ENCODE peak calls at places on chromosomes 12 and 14, in five cellular contexts. L is fibroblast of lung, F is Peyer's patch, P is right lobe of liver, B is brain microvascular endothelial cell. G is an unnamed sample.

GRCh38 chr12:52291267-52291935 is at the start of gene KRT81:
- DNase-seq in B (no peak), L (no peak), P (peak; percentile 18), F (no peak), G (no peak)

GRCh38 chr14:54331516-54331915 is 65.3 kb upstream of the CDKN3 start:
- DNase-seq in L (no peak), F (no peak), P (no peak), B (no peak), G (no peak)

GRCh38 chr14:75274899-75275569 is 3.6 kb upstream of the FOS start:
- DNase-seq in F (peak; percentile 94), B (peak; percentile 72), L (peak; percentile 97), P (peak; percentile 74), G (peak; percentile 71)

GRCh38 chr14:100604709-100605108 is 17.5 kb upstream of the BEGAIN start:
- DNase-seq in P (peak; percentile 32), L (no peak), F (no peak), B (no peak), G (no peak)

GRCh38 chr12:114687269-114687605 is 3.3 kb upstream of the TBX3 start:
- DNase-seq in B (no peak), P (no peak), L (no peak), F (no peak), G (no peak)

GRCh38 chr12:69900720-69901131 is 75.7 kb downstream of the MYRFL start:
- DNase-seq in P (peak; percentile 58), F (peak; percentile 64), B (peak; percentile 66), L (peak; percentile 68), G (peak; percentile 64)

GRCh38 chr14:52834440-52834842 is 43.0 kb upstream of the GNPNAT1 start:
- DNase-seq in P (no peak), L (peak; percentile 91), B (peak; percentile 92), F (no peak), G (peak; percentile 71)

GRCh38 chr12:71476513-71476912 is 36.9 kb downstream of the LGR5 start:
- DNase-seq in L (peak; percentile 53), P (no peak), F (no peak), B (peak; percentile 70), G (peak; percentile 39)

GRCh38 chr14:90572461-90573150 is 175.8 kb downstream of the CALM1 start:
- DNase-seq in B (no peak), P (no peak), F (no peak), L (no peak), G (no peak)

GRCh38 chr12:57046947-57047890 is 2.7 kb downstream of the MYO1A start:
- DNase-seq in P (no peak), L (no peak), B (no peak), F (no peak), G (no peak)

GRCh38 chr14:76488551-76488950 is 112.6 kb downstream of the ESRRB start:
- DNase-seq in L (no peak), B (no peak), P (peak; percentile 21), F (no peak), G (no peak)

GRCh38 chr14:34781242-34781641 is 66.8 kb upstream of the CFL2 start:
- DNase-seq in L (peak; percentile 70), F (no peak), B (peak; percentile 90), P (no peak), G (peak; percentile 97)

GRCh38 chr14:74425525-74426201 is 347 bp downstream of the SYNDIG1L start:
- DNase-seq in L (no peak), F (no peak), P (no peak), B (no peak), G (no peak)

GRCh38 chr12:55831407-55831880 is 2.1 kb upstream of the DNAJC14 start:
- DNase-seq in B (no peak), F (no peak), P (no peak), L (peak; percentile 31), G (no peak)

GRCh38 chr14:25009891-25010290 is 40.1 kb downstream of the STXBP6 start:
- DNase-seq in F (no peak), B (peak; percentile 1), L (no peak), P (no peak), G (no peak)

GRCh38 chr14:21940887-21941855 is 267.6 kb upstream of the OR4E1 start:
- DNase-seq in P (no peak), F (peak; percentile 37), B (no peak), L (peak; percentile 9), G (peak; percentile 55)

GRCh38 chr14:106530423-106531107 is 1004.2 kb downstream of the TMEM121 start:
- DNase-seq in F (peak; percentile 34), L (no peak), B (no peak), P (no peak), G (no peak)

GRCh38 chr12:67394600-67394999 is 125.4 kb downstream of the CAND1 start:
- DNase-seq in P (no peak), F (no peak), L (peak; percentile 50), B (peak; percentile 80), G (peak; percentile 86)

GRCh38 chr14:95137804-95138167 is 19.5 kb downstream of the DICER1 start:
- DNase-seq in B (no peak), P (no peak), F (no peak), L (no peak), G (no peak)

GRCh38 chr12:105716621-105717020 is 386.1 kb downstream of the C12orf75 start:
- DNase-seq in P (no peak), L (no peak), B (no peak), F (no peak), G (no peak)

GRCh38 chr12:115998789-115999478 is 278.6 kb downstream of the MED13L start:
- DNase-seq in B (no peak), L (no peak), P (no peak), F (no peak), G (no peak)

GRCh38 chr12:46559311-46559710 is 186.7 kb upstream of the SLC38A2 start:
- DNase-seq in P (no peak), L (no peak), F (no peak), B (no peak), G (peak; percentile 100)

GRCh38 chr12:80781313-80781712 is 64.6 kb downstream of the MYF5 start:
- DNase-seq in P (no peak), F (no peak), L (no peak), B (no peak), G (no peak)

GRCh38 chr14:102232348-102232625 is 72.7 kb downstream of the MOK start:
- DNase-seq in P (no peak), F (no peak), B (no peak), L (no peak), G (no peak)

GRCh38 chr12:106906715-106907114 is 49.0 kb upstream of the TMEM263 start:
- DNase-seq in L (no peak), F (no peak), B (no peak), P (no peak), G (peak; percentile 8)

GRCh38 chr12:106900554-106900953 is 55.2 kb upstream of the TMEM263 start:
- DNase-seq in P (no peak), F (no peak), L (no peak), B (no peak), G (no peak)

GRCh38 chr12:106901276-106901675 is 54.4 kb upstream of the TMEM263 start:
- DNase-seq in B (no peak), F (no peak), L (no peak), P (no peak), G (peak; percentile 48)

GRCh38 chr12:106902053-106902452 is 53.7 kb upstream of the TMEM263 start:
- DNase-seq in L (no peak), P (no peak), B (no peak), F (no peak), G (peak; percentile 18)

DNA sequence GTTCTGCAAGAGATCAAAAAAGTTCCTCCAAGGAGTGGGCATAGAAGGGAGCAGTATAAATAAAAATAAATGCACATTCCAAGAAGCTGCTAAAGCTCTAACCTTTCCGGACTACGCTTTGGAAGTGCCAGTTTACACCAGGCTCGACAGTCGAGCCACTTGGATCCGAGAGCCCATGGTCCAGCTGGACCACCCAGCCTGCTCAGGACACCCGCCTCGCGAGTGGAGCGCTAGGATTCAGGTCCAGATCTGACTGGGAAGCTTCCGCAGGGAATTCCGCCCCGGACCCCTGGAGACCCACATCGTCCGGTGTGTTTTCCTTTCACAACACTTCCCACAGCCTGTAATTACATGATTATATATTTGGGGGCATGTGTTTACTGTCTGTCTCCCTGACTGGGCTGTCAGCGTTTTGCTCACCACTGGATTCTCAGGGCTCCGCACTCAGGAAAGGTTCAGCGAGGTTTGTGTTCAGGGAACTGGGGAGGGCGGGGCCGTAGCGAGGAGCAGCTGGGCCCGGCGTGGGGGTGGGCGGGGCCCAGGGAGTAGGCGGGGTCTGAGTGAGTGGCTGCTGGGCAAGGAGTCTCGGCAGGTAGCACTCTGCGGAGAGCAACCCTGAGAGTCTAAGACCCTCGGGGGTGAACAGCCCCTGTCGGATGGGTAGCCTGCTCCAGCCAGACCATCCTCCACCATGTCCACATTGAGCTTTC is 52.3 kb upstream of the TMEM263 start:
- DNase-seq in L (peak; percentile 34), P (peak; percentile 77), F (peak; percentile 47), B (peak; percentile 56), G (peak; percentile 65)
- H3K4me3 ChIP-seq in L (peak overlapping the region; percentile 62), P (peak overlapping the region; percentile 32), F (peak overlapping the region; percentile 7), B (peak overlapping the region; percentile 57), G (peak overlapping the region; percentile 23)

DNA sequence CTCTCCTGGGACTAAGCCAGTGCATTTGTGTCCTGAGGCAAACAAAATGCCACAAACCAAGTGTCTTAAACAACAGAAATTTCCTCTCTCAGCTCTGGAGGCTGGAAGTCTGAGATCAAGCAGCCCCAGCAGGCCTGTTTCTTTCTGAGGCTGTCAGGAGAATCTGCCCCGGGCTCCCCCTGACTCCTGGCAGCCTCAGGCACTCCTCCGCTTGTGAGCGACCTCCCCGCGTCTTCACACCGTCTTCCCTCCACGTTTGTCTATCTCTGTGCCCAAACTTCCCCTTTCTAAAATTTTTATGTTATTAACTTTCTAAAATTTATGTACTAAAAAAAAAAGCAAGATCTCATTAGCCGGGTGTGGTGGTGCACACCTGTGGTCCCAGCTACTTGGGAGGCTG is 59.7 kb downstream of the RIMBP2 start:
- DNase-seq in P (no peak), L (no peak), B (no peak), F (no peak), G (no peak)
- H3K27me3 ChIP-seq in P (no peaks in the 10 kb centered on the region), L (no peaks in the 10 kb centered on the region), B (no peaks in the 10 kb centered on the region), F (no peaks in the 10 kb centered on the region), G (no peaks in the 10 kb centered on the region)

DNA sequence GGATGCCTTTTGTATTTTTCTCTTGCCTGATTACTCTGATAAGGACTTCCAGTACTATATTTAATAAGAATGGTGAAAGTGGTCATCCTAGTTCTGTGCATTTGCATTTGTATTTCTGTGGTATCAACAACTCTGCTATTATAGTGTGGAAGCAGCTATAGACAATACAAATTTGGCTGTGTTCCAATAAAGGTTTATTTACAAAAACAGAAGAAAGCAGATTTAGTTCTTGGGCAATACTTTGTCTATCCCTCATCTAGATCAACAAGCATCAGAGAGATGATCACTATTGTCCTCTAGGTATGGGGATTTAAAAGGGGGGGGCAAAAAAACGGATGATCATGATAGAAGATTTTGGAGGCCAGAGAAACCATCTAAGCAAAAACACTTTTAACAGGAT is 19.1 kb upstream of the BTG1 start:
- DNase-seq in L (no peak), F (no peak), P (no peak), B (no peak), G (no peak)
- TF ChIP-seq CTCF in L (no peak), F (no peak), P (no peak), B (no peak), G (no peak)

DNA sequence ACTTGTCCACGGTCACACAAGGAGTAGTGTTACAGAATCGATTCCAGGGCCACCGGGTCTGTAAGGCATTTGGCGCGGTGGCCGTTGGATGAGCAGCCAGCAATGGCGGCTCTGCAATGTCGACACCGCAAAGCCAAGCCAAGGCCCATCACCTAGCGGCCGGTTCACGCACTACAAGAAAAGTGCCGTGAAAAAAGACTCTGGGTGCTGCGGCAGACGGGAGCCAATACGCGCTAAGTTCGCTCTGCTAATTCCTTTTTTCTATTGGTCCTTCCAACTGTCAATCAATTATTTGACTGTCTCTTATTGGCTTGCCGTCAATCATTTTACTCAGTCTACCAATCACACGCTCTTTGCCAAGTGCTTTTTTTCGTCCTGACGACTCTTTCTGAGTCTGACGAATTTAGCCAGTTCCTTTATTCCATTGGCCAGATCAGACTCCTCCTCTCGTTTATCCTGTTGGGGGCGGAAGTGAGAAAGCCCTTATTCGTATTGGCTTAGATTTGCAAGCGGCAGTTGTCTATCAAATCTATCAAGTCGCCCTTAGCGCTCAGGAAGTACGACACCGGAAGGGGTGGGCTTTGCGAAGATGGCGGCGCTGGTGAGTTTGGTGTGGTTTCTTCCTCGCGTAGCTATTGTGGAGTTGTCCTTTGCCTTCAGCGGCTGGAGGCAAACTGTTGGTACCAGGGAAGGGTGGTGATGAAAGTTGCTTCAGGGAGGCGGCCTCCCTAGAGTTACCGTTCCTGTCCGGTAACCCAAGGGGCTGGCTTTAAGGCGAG is at the start of gene NGDN:
- DNase-seq in B (peak; percentile 100), P (peak; percentile 93), L (peak; percentile 100), F (peak; percentile 95), G (peak; percentile 100)
- H3K4me3 ChIP-seq in B (peak within 1 kb of the TSS; percentile 98), P (peak within 1 kb of the TSS; percentile 83), L (peak within 1 kb of the TSS; percentile 98), F (peak within 1 kb of the TSS; percentile 57), G (peak within 1 kb of the TSS; percentile 87)